ENCODE peak calls at places on chromosomes 2 and 18, in four cellular contexts. One of them, this sample, is unnamed.

GRCh38 chr18:46891742-46892214 is 25.5 kb downstream of the PIAS2 start:
- DNase-seq in HepG2: no peak
- DNase-seq in HCT116: no peak
- DNase-seq in K562: no peak
- DNase-seq in this sample: no peak

GRCh38 chr2:42639340-42640077 is 71.1 kb downstream of the MTA3 start:
- DNase-seq in HepG2: peak; percentile 15
- DNase-seq in HCT116: no peak
- DNase-seq in K562: no peak
- DNase-seq in this sample: no peak

GRCh38 chr2:238100049-238100820 is at the start of gene ESPNL:
- DNase-seq in HepG2: no peak
- DNase-seq in HCT116: no peak
- DNase-seq in K562: peak; percentile 34
- DNase-seq in this sample: no peak

GRCh38 chr2:23482188-23482587 is 97.2 kb downstream of the KLHL29 start:
- DNase-seq in HepG2: no peak
- DNase-seq in HCT116: no peak
- DNase-seq in K562: no peak
- DNase-seq in this sample: no peak

GRCh38 chr2:121075006-121075545 is 209.9 kb downstream of the TFCP2L1 start:
- DNase-seq in HepG2: no peak
- DNase-seq in HCT116: peak; percentile 95
- DNase-seq in K562: peak; percentile 85
- DNase-seq in this sample: peak; percentile 87

GRCh38 chr2:10357770-10358169 is 55.1 kb downstream of the HPCAL1 start:
- DNase-seq in HepG2: no peak
- DNase-seq in HCT116: no peak
- DNase-seq in K562: no peak
- DNase-seq in this sample: no peak

GRCh38 chr2:85435220-85435958 is 16.9 kb downstream of the SH2D6 start:
- DNase-seq in HepG2: no peak
- DNase-seq in HCT116: no peak
- DNase-seq in K562: no peak
- DNase-seq in this sample: no peak

GRCh38 chr2:232626584-232626983 is 6.8 kb upstream of the EFHD1 start:
- DNase-seq in HepG2: no peak
- DNase-seq in HCT116: no peak
- DNase-seq in K562: no peak
- DNase-seq in this sample: no peak

GRCh38 chr2:197786010-197786877 is 1.1 kb upstream of the BOLL start:
- DNase-seq in HepG2: no peak
- DNase-seq in HCT116: no peak
- DNase-seq in K562: no peak
- DNase-seq in this sample: no peak

GRCh38 chr2:168320267-168320666 is 72.9 kb upstream of the STK39 start:
- DNase-seq in HepG2: no peak
- DNase-seq in HCT116: no peak
- DNase-seq in K562: no peak
- DNase-seq in this sample: no peak

GRCh38 chr2:68908392-68908970 is 37.3 kb upstream of the BMP10 start:
- DNase-seq in HepG2: no peak
- DNase-seq in HCT116: peak; percentile 76
- DNase-seq in K562: peak; percentile 39
- DNase-seq in this sample: no peak

GRCh38 chr2:28821295-28821958 is 10.8 kb downstream of the SPDYA start:
- DNase-seq in HepG2: peak; percentile 67
- DNase-seq in HCT116: peak; percentile 72
- DNase-seq in K562: peak; percentile 41
- DNase-seq in this sample: peak; percentile 75

GRCh38 chr2:109371481-109372170 is 242.1 kb downstream of the SEPTIN10 start:
- DNase-seq in HepG2: no peak
- DNase-seq in HCT116: no peak
- DNase-seq in K562: no peak
- DNase-seq in this sample: no peak

GRCh38 chr2:109711230-109712125 is 82.6 kb upstream of the RGPD5 start:
- DNase-seq in HepG2: no peak
- DNase-seq in HCT116: no peak
- DNase-seq in K562: no peak
- DNase-seq in this sample: no peak

GRCh38 chr2:54409752-54410151 is 46.4 kb upstream of the SPTBN1 start:
- DNase-seq in HepG2: no peak
- DNase-seq in HCT116: no peak
- DNase-seq in K562: no peak
- DNase-seq in this sample: no peak

GRCh38 chr2:236818281-236819045 is 248.8 kb downstream of the ACKR3 start:
- DNase-seq in HepG2: no peak
- DNase-seq in HCT116: no peak
- DNase-seq in K562: no peak
- DNase-seq in this sample: no peak

GRCh38 chr2:238277695-238278094 is 10.7 kb downstream of the PER2 start:
- DNase-seq in HepG2: no peak
- DNase-seq in HCT116: no peak
- DNase-seq in K562: no peak
- DNase-seq in this sample: no peak

GRCh38 chr18:10116574-10116973 is 202.8 kb downstream of the VAPA start:
- DNase-seq in HepG2: no peak
- DNase-seq in HCT116: no peak
- DNase-seq in K562: no peak
- DNase-seq in this sample: no peak

GRCh38 chr18:54812885-54813284 is 15.4 kb upstream of the RAB27B start:
- DNase-seq in HepG2: no peak
- DNase-seq in HCT116: no peak
- DNase-seq in K562: no peak
- DNase-seq in this sample: no peak

GRCh38 chr2:205473791-205474190 is 208.5 kb upstream of the NRP2 start:
- DNase-seq in HepG2: no peak
- DNase-seq in HCT116: no peak
- DNase-seq in K562: no peak
- DNase-seq in this sample: no peak

GRCh38 chr2:225668606-225669266 is 269.2 kb downstream of the NYAP2 start:
- DNase-seq in HepG2: peak; percentile 65
- DNase-seq in HCT116: peak; percentile 72
- DNase-seq in K562: peak; percentile 23
- DNase-seq in this sample: no peak

GRCh38 chr2:137607722-137608121 is 356.6 kb upstream of the HNMT start:
- DNase-seq in HepG2: no peak
- DNase-seq in HCT116: no peak
- DNase-seq in K562: no peak
- DNase-seq in this sample: no peak

GRCh38 chr2:158359846-158360245 is 96.7 kb downstream of the CCDC148 start:
- DNase-seq in HepG2: peak; percentile 68
- DNase-seq in HCT116: no peak
- DNase-seq in K562: no peak
- DNase-seq in this sample: no peak

GRCh38 chr18:3360211-3360610 is 89.8 kb upstream of the TGIF1 start:
- DNase-seq in HepG2: peak; percentile 49
- DNase-seq in HCT116: no peak
- DNase-seq in K562: no peak
- DNase-seq in this sample: no peak

GRCh38 chr2:121664713-121665112 is 15.5 kb upstream of the CLASP1 start:
- DNase-seq in HepG2: no peak
- DNase-seq in HCT116: no peak
- DNase-seq in K562: no peak
- DNase-seq in this sample: no peak

GRCh38 chr2:45729753-45730512 is 78.5 kb downstream of the PRKCE start:
- DNase-seq in HepG2: peak; percentile 57
- DNase-seq in HCT116: peak; percentile 13
- DNase-seq in K562: peak; percentile 37
- DNase-seq in this sample: no peak

GRCh38 chr2:188146888-188147287 is 144.8 kb upstream of the GULP1 start:
- DNase-seq in HepG2: no peak
- DNase-seq in HCT116: no peak
- DNase-seq in K562: no peak
- DNase-seq in this sample: no peak

GRCh38 chr2:145288650-145289496 is 769.0 kb upstream of the ZEB2 start:
- DNase-seq in HepG2: no peak
- DNase-seq in HCT116: no peak
- DNase-seq in K562: peak; percentile 8
- DNase-seq in this sample: no peak

GRCh38 chr2:163414121-163414520 is 321.7 kb downstream of the FIGN start:
- DNase-seq in HepG2: no peak
- DNase-seq in HCT116: no peak
- DNase-seq in K562: no peak
- DNase-seq in this sample: no peak

GRCh38 chr2:33086400-33087015 is 139.8 kb downstream of the LTBP1 start:
- DNase-seq in HepG2: no peak
- DNase-seq in HCT116: no peak
- DNase-seq in K562: no peak
- DNase-seq in this sample: no peak

DNA sequence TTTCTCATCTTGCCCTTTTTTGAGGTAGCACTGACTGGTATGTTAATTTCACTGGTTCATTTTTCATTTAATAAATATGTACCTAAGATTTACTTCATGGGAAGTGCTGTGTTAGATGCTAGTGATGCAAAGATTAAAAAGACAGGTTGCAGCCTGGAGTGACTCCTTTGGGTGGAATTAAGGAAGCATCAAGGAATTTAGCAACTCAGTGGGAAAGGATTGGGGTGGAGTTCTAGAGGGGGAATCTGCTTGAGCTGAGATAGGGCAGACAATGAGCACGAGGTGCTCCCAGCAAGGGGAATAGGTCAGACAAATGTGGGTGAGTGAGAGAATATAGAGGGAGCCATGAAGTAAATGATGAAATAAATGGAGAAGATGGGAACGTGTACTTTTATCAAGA is 57.0 kb downstream of the LYPD6 start:
- DNase-seq in HepG2: no peak
- DNase-seq in HCT116: no peak
- DNase-seq in K562: no peak
- DNase-seq in this sample: no peak
- TF ChIP-seq TCF7L2 in HepG2: no peak
- TF ChIP-seq TCF7L2 in HCT116: no peak
- TF ChIP-seq TCF7L2 in K562: no peak
- TF ChIP-seq TCF7L2 in this sample: no peak

GRCh38 chr2:136217990-136218389 is 100.0 kb upstream of the CXCR4 start:
- DNase-seq in HepG2: no peak
- DNase-seq in HCT116: no peak
- DNase-seq in K562: no peak
- DNase-seq in this sample: no peak
- H3K4me1 ChIP-seq in HepG2: no peaks in the 10 kb centered on the region
- H3K4me1 ChIP-seq in HCT116: no peaks in the 10 kb centered on the region
- H3K4me1 ChIP-seq in K562: no peaks in the 10 kb centered on the region
- H3K4me1 ChIP-seq in this sample: no peaks in the 10 kb centered on the region

DNA sequence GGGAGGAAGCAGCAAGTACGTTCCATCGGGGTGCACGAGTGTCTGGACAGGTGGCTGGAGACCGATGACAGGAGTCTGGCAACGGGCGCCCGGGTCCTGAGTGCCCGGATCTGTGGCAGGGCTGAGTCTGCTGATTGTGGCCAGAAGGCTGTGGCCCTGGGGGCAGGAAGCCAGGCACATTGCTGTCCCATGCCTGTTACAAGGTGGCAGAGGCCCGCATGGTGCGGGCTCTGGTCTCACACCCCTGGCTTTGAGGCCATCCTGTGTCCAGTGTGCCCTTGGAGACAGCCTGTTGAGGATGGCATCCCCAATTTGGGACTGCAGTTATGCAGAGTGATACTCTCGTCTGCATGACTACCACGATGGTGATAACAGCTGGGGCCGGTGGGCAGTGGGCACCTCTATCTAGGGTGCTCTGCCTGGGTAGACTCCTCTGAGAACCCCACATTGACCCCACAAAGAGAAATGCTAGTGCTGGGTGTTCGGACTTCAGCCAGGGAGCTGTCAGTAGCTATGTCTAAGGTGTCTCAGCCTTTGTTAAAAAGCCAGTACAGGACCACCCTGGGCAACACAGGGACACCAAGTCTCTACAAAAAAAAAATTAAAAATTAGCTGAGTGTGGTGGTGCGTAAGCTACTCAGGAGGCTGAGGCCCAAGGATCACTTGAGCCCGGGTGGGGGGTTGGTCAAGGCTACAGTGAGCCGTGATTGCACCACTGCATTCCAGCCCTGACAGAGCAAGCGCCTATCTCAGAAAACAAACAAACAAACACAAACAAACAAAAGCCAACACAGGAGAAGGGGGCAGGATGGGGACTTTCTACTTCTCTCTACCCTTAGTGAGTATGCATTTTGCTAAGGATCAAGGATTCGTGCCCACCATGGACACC is 88.3 kb downstream of the RHOB start:
- DNase-seq in HepG2: peak; percentile 71
- DNase-seq in HCT116: no peak
- DNase-seq in K562: no peak
- DNase-seq in this sample: no peak
- TF ChIP-seq TCF7L2 in HepG2: no peak
- TF ChIP-seq TCF7L2 in HCT116: no peak
- TF ChIP-seq TCF7L2 in K562: no peak
- TF ChIP-seq TCF7L2 in this sample: no peak

GRCh38 chr18:68940754-68941153 is 142.9 kb downstream of the CCDC102B start:
- DNase-seq in HepG2: peak; percentile 7
- DNase-seq in HCT116: no peak
- DNase-seq in K562: no peak
- DNase-seq in this sample: no peak

GRCh38 chr18:68940039-68940438 is 142.2 kb downstream of the CCDC102B start:
- DNase-seq in HepG2: no peak
- DNase-seq in HCT116: no peak
- DNase-seq in K562: no peak
- DNase-seq in this sample: no peak

GRCh38 chr18:68937204-68937603 is 139.3 kb downstream of the CCDC102B start:
- DNase-seq in HepG2: no peak
- DNase-seq in HCT116: no peak
- DNase-seq in K562: no peak
- DNase-seq in this sample: no peak

DNA sequence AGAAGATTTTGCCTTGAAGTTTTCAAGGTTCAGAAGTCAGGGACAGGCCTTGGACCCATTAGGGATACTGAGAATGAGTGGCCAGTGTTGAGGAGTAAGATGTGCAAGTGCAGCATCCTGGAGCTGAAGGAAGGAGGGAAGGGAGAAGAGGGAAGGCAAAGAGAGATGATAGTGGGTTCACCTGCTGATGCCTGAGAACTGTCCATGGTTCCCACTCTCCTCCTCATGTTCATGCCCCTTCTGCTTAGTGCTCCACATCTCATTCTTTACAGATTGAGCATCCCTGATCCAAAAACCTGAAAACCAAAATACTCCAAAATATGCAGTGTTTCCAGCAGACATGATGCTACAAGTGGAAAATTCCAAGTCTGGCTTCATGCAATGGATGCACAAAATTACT is 137.8 kb downstream of the CCDC102B start:
- DNase-seq in HepG2: no peak
- DNase-seq in HCT116: no peak
- DNase-seq in K562: no peak
- DNase-seq in this sample: no peak
- H3K4me1 ChIP-seq in HepG2: peaks cover 5% of the 10 kb centered on the region
- H3K4me1 ChIP-seq in HCT116: no peaks in the 10 kb centered on the region
- H3K4me1 ChIP-seq in K562: no peaks in the 10 kb centered on the region
- H3K4me1 ChIP-seq in this sample: no peaks in the 10 kb centered on the region

GRCh38 chr2:113739849-113740248 is 16.6 kb downstream of the SLC35F5 start:
- DNase-seq in HepG2: no peak
- DNase-seq in HCT116: no peak
- DNase-seq in K562: no peak
- DNase-seq in this sample: no peak
- TF ChIP-seq TCF7L2 in HepG2: no peak
- TF ChIP-seq TCF7L2 in HCT116: no peak
- TF ChIP-seq TCF7L2 in K562: no peak
- TF ChIP-seq TCF7L2 in this sample: no peak

This sample was measured in Panc1.